ENCODE peak calls at places on chromosome 19, in five cellular contexts. O is uterus, G is upper lobe of right lung, D is IMR-90, R is heart right ventricle. V is an unnamed sample. For H3K4me1, the result is how much of the 10 kb centered on the place peaks cover.

GRCh38 chr19:14434543-14435319 is 1.6 kb downstream of the PKN1 start:
- DNase-seq in O (peak), G (peak), D (peak), R (peak), V (peak)

GRCh38 chr19:33304760-33305647 is 2.7 kb upstream of the CEBPA start:
- DNase-seq in O (no peak), G (peak), D (no peak), R (no peak), V (peak)

GRCh38 chr19:17248011-17248776 is 2.5 kb upstream of the NR2F6 start:
- DNase-seq in O (no peak), G (no peak), D (no peak), R (no peak), V (peak)

GRCh38 chr19:10450853-10451609 is 30.7 kb downstream of the PDE4A start:
- DNase-seq in O (no peak), G (no peak), D (no peak), R (no peak), V (peak)

GRCh38 chr19:38321646-38322323 is 2.1 kb downstream of the KCNK6 start:
- DNase-seq in O (peak), G (no peak), D (peak), R (peak), V (peak)

GRCh38 chr19:12676384-12676792 is 5.3 kb downstream of the DHPS start:
- DNase-seq in O (peak), G (peak), D (peak), R (peak), V (peak)

GRCh38 chr19:23771761-23772667 is 13.3 kb upstream of the ZNF681 start:
- DNase-seq in O (no peak), G (no peak), D (no peak), R (no peak), V (no peak)

GRCh38 chr19:46714523-46715106 is 2.3 kb downstream of the PRKD2 start:
- DNase-seq in O (no peak), G (no peak), D (no peak), R (no peak), V (no peak)

GRCh38 chr19:47613165-47614146 is 4.5 kb downstream of the BICRA start:
- DNase-seq in O (peak), G (no peak), D (peak), R (no peak), V (no peak)

GRCh38 chr19:12482505-12482886 is 2.1 kb downstream of the ZNF709 start:
- DNase-seq in O (no peak), G (no peak), D (no peak), R (no peak), V (no peak)

GRCh38 chr19:23283925-23284324 is 33.7 kb upstream of the ZNF724 start:
- DNase-seq in O (peak), G (no peak), D (peak), R (peak), V (peak)

GRCh38 chr19:5447700-5448311 is 7.4 kb upstream of the ZNRF4 start:
- DNase-seq in O (no peak), G (no peak), D (no peak), R (no peak), V (no peak)

GRCh38 chr19:35642798-35643254 is 1.3 kb downstream of the ETV2 start:
- DNase-seq in O (peak), G (no peak), D (no peak), R (no peak), V (no peak)

GRCh38 chr19:35641515-35642151 is at the start of gene ETV2:
- DNase-seq in O (no peak), G (no peak), D (peak), R (peak), V (peak)

GRCh38 chr19:35643255-35644205 is 2.0 kb downstream of the ETV2 start:
- DNase-seq in O (peak), G (peak), D (peak), R (peak), V (peak)

GRCh38 chr19:35644206-35644986 is 2.9 kb downstream of the ETV2 start:
- DNase-seq in O (peak), G (peak), D (peak), R (peak), V (peak)

GRCh38 chr19:35642312-35642711 is 767 bp downstream of the ETV2 start:
- DNase-seq in O (no peak), G (no peak), D (no peak), R (no peak), V (no peak)
- H3K27ac ChIP-seq in O (no peak), G (no peak), D (no peak), R (no peak), V (no peak)

GRCh38 chr19:19421326-19421725 is 15.9 kb downstream of the GATAD2A start:
- DNase-seq in O (no peak), G (no peak), D (no peak), R (no peak), V (no peak)

GRCh38 chr19:19420570-19421301 is 15.3 kb downstream of the GATAD2A start:
- DNase-seq in O (no peak), G (no peak), D (no peak), R (no peak), V (no peak)

GRCh38 chr19:19425170-19425875 is 19.8 kb downstream of the GATAD2A start:
- DNase-seq in O (no peak), G (no peak), D (no peak), R (no peak), V (no peak)

GRCh38 chr19:19423322-19423721 is 17.8 kb downstream of the GATAD2A start:
- DNase-seq in O (no peak), G (no peak), D (no peak), R (no peak), V (no peak)

DNA sequence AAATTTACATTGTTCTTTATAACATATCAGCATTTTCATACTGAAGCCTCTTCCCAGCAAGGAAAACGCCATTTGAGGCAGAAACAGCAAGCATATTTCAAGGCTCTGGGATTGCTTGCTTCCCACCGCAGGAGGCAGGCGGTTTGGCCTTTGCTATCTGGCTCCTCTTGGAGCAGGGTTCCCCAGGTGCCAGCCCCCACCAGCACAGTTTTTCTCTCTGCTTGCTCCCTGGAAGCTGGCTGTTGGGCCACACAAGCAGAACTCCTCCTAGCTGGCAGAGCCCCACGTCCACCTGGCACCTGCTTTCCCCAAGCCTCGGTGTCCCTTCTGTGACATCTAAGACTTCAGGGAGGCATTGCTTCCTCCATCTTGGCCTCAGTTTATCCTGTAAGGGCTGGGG is 16.7 kb downstream of the GATAD2A start:
- DNase-seq in O (no peak), G (no peak), D (no peak), R (no peak), V (no peak)
- H3K4me1 ChIP-seq in O (under half), G (under half), D (under half), R (under half), V (under half)

GRCh38 chr19:19051478-19052213 is 12.1 kb upstream of the SLC25A42 start:
- DNase-seq in O (no peak), G (no peak), D (no peak), R (no peak), V (no peak)
- TF ChIP-seq CTCF in O (no peak), G (no peak), D (no peak), R (no peak), V (no peak)

GRCh38 chr19:41616785-41617621 is 9.9 kb downstream of the CEACAM4 start:
- DNase-seq in O (no peak), G (no peak), D (peak), R (no peak), V (no peak)

GRCh38 chr19:41621654-41622053 is 5.2 kb downstream of the CEACAM4 start:
- DNase-seq in O (no peak), G (no peak), D (no peak), R (no peak), V (no peak)

GRCh38 chr19:41619018-41619571 is 7.8 kb downstream of the CEACAM4 start:
- DNase-seq in O (no peak), G (no peak), D (no peak), R (no peak), V (no peak)

GRCh38 chr19:41617941-41618730 is 8.7 kb downstream of the CEACAM4 start:
- DNase-seq in O (no peak), G (no peak), D (no peak), R (no peak), V (no peak)

DNA sequence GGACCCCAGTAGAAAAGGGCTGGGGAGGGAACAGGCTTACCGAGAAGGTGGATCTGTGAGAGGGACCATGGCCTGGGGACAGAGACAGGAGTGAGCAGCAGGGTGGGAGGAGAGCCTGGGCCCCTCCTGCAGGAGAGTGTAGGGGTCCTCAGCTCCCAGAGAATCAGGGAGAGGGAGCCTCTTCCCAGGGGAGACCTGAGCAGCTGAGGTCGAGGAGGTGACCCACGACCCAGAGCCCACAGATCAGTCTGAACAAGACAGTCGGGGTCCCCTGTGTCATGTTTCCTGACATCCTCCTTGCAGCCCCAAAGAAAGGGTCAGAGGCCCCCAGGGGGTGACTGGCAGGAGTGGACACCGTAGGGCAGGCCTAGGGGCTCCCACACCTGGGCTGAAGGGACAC is 6.7 kb downstream of the CEACAM4 start:
- DNase-seq in O (no peak), G (no peak), D (no peak), R (no peak), V (no peak)
- H3K27ac ChIP-seq in O (no peak), G (no peak), D (no peak), R (no peak), V (no peak)

GRCh38 chr19:39405930-39406655 is 554 bp upstream of the ZFP36 start:
- DNase-seq in O (no peak), G (no peak), D (no peak), R (peak), V (peak)
- H3K4me1 ChIP-seq in O (under half), G (under half), D (under half), R (under half), V (under half)

GRCh38 chr19:58557253-58558065 is 952 bp downstream of the UBE2M start:
- DNase-seq in O (peak), G (no peak), D (no peak), R (no peak), V (no peak)

GRCh38 chr19:58560007-58560887 is 1.8 kb upstream of the UBE2M start:
- DNase-seq in O (no peak), G (peak), D (no peak), R (no peak), V (no peak)

GRCh38 chr19:58558066-58558622 is at the start of gene UBE2M:
- DNase-seq in O (peak), G (peak), D (no peak), R (peak), V (peak)

GRCh38 chr19:58559275-58560006 is 1.0 kb upstream of the UBE2M start:
- DNase-seq in O (peak), G (peak), D (peak), R (peak), V (peak)

DNA sequence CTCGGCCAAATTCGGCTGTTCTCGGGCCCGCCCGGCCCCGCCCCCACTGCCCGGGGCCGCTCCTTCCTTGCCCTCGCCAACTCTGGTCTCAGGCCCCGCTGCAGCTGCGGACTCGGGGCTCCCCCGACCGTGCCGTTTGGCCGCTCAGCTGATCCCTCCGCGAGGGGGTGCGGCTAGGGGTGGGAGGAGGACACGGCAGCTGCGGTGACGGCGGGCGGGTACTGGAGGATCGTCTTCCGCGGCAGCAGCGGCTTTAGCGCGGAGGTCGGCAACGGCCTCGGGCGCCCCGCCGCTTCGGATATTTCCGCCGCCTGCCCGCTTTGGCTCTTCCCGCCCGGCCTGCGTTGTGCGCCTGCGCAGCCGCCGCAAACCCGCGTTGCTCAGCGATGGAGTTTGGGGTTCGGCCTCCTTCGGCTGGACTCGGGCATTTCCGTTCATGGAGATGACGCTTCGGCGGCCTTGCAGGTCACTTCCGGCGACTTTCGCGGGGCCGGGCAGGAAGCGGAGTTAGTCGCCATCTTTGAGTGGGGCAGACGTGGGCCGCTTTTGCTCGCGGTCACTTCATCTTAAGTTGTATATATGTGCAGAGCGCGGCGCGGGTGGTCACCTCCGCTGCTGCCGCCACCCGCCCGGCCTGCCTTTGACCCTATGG is 338 bp upstream of the UBE2M start:
- DNase-seq in O (peak), G (peak), D (peak), R (peak), V (peak)
- TF ChIP-seq CTCF in O (no peak), G (no peak), D (no peak), R (no peak), V (peak)